ENCODE peak calls at places on chromosomes 5 and 9, in four cellular contexts. M, V, C and K are unnamed samples.

GRCh38 chr5:171426266-171426665 is 6.8 kb downstream of the FGF18 start:
- DNase-seq in V (no peak), C (no peak), M (no peak), K (no peak)

GRCh38 chr5:169431386-169431785 is 130.4 kb upstream of the SLIT3 start:
- DNase-seq in V (no peak), M (no peak), C (no peak), K (no peak)

GRCh38 chr9:104108315-104108714 is 14.2 kb downstream of the SMC2 start:
- DNase-seq in C (no peak), M (no peak), V (no peak), K (no peak)

GRCh38 chr5:120600639-120601038 is 136.5 kb downstream of the PRR16 start:
- DNase-seq in C (no peak), V (no peak), M (no peak), K (no peak)

GRCh38 chr5:121630402-121630801 is 221.3 kb upstream of the FTMT start:
- DNase-seq in M (no peak), C (peak), V (peak), K (no peak)

GRCh38 chr9:108052431-108053080 is 563.0 kb upstream of the KLF4 start:
- DNase-seq in C (peak), M (no peak), V (no peak), K (no peak)

GRCh38 chr5:69046375-69046957 is 47.3 kb upstream of the SLC30A5 start:
- DNase-seq in V (peak), M (no peak), C (no peak), K (no peak)

GRCh38 chr9:105243015-105243686 is 1.3 kb upstream of the SLC44A1 start:
- DNase-seq in M (no peak), V (no peak), C (peak), K (no peak)

GRCh38 chr5:128234928-128235641 is 151.5 kb downstream of the SLC12A2 start:
- DNase-seq in M (no peak), V (no peak), C (no peak), K (no peak)

GRCh38 chr9:18059043-18059442 is 414.9 kb upstream of the ADAMTSL1 start:
- DNase-seq in C (no peak), M (no peak), V (no peak), K (no peak)

GRCh38 chr9:37221489-37222106 is 101.2 kb downstream of the ZCCHC7 start:
- DNase-seq in C (no peak), M (no peak), V (no peak), K (no peak)

GRCh38 chr5:134003957-134004625 is 684 bp downstream of the VDAC1 start:
- DNase-seq in M (peak), V (peak), C (peak), K (peak)

GRCh38 chr5:21806943-21807342 is 1046.2 kb downstream of the CDH12 start:
- DNase-seq in V (no peak), M (no peak), C (no peak), K (no peak)

GRCh38 chr5:61409568-61409967 is 77.5 kb downstream of the ZSWIM6 start:
- DNase-seq in C (no peak), V (peak), M (no peak), K (no peak)

GRCh38 chr9:129283705-129284606 is 105.9 kb upstream of the IER5L start:
- DNase-seq in V (no peak), C (no peak), M (peak), K (no peak)

GRCh38 chr9:104539275-104539674 is 2.6 kb upstream of the OR13C3 start:
- DNase-seq in M (no peak), C (no peak), V (no peak), K (no peak)

GRCh38 chr5:151424892-151425523 is 22.4 kb upstream of the SLC36A1 start:
- DNase-seq in C (peak), M (no peak), V (no peak), K (no peak)

GRCh38 chr9:122609810-122610209 is 4.7 kb upstream of the OR1Q1 start:
- DNase-seq in M (no peak), V (no peak), C (no peak), K (no peak)

GRCh38 chr5:89315194-89315593 is 432.2 kb upstream of the MEF2C start:
- DNase-seq in V (no peak), C (no peak), M (no peak), K (peak)

GRCh38 chr5:38265546-38266179 is 7.3 kb downstream of the EGFLAM start:
- DNase-seq in V (peak), C (peak), M (peak), K (peak)

GRCh38 chr9:125601986-125602385 is 105.0 kb downstream of the MAPKAP1 start:
- DNase-seq in V (no peak), M (no peak), C (no peak), K (no peak)

GRCh38 chr9:128073260-128073886 is 5.3 kb downstream of the SLC25A25 start:
- DNase-seq in C (no peak), V (no peak), M (no peak), K (no peak)

GRCh38 chr5:77425998-77426659 is 66.0 kb downstream of the WDR41 start:
- DNase-seq in V (peak), C (no peak), M (no peak), K (no peak)

GRCh38 chr5:77423022-77423750 is 68.9 kb downstream of the WDR41 start:
- DNase-seq in C (no peak), M (no peak), V (no peak), K (no peak)

GRCh38 chr5:77426670-77427069 is 65.4 kb downstream of the WDR41 start:
- DNase-seq in C (no peak), M (peak), V (peak), K (no peak)

GRCh38 chr5:77425420-77425819 is 66.7 kb downstream of the WDR41 start:
- DNase-seq in M (no peak), V (no peak), C (no peak), K (no peak)

GRCh38 chr5:77424921-77425320 is 67.2 kb downstream of the WDR41 start:
- DNase-seq in V (no peak), C (no peak), M (no peak), K (no peak)
- TF ChIP-seq CTCF in V (no peak), C (no peak), M (no peak), K (no peak)

GRCh38 chr5:136077046-136077445 is 48.3 kb downstream of the TGFBI start:
- DNase-seq in V (no peak), C (no peak), M (no peak), K (no peak)

GRCh38 chr5:136080113-136080482 is 51.3 kb downstream of the TGFBI start:
- DNase-seq in C (no peak), V (no peak), M (no peak), K (no peak)

GRCh38 chr5:136080483-136081180 is 51.8 kb downstream of the TGFBI start:
- DNase-seq in C (peak), V (peak), M (peak), K (peak)

GRCh38 chr5:136081192-136081591 is 51.5 kb upstream of the SMAD5 start:
- DNase-seq in M (no peak), V (no peak), C (no peak), K (no peak)

GRCh38 chr5:136079195-136079985 is 50.6 kb downstream of the TGFBI start:
- DNase-seq in C (peak), V (no peak), M (peak), K (no peak)
- TF ChIP-seq CTCF in C (peak), V (no peak), M (peak), K (no peak)

DNA sequence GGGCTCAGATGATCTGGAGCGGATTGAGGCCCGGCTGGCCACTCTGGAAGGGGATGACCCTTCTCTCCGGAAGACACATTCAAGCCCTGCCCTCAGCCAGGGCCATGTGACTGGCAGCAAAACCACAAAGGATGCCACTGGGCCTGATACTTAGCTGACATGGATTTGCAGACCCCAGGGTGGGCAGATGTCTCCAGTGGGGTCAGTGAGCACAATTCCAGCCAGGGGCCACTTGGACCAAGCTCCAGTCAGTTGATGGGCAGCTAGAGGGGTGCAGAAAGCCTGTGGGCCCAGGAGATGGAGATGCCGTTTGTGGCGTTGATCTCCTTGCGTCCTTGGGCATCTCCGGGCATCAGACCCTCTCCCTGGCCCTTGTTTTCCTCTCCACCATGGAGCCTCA is 46.7 kb downstream of the PSD2 start:
- DNase-seq in V (no peak), M (no peak), C (no peak), K (peak)
- TF ChIP-seq CTCF in V (no peak), M (no peak), C (no peak), K (no peak)

GRCh38 chr5:135916638-135917263 is 21.1 kb upstream of the IL9 start:
- DNase-seq in M (no peak), V (no peak), C (no peak), K (no peak)
- TF ChIP-seq CTCF in M (no peak), V (no peak), C (no peak), K (no peak)

DNA sequence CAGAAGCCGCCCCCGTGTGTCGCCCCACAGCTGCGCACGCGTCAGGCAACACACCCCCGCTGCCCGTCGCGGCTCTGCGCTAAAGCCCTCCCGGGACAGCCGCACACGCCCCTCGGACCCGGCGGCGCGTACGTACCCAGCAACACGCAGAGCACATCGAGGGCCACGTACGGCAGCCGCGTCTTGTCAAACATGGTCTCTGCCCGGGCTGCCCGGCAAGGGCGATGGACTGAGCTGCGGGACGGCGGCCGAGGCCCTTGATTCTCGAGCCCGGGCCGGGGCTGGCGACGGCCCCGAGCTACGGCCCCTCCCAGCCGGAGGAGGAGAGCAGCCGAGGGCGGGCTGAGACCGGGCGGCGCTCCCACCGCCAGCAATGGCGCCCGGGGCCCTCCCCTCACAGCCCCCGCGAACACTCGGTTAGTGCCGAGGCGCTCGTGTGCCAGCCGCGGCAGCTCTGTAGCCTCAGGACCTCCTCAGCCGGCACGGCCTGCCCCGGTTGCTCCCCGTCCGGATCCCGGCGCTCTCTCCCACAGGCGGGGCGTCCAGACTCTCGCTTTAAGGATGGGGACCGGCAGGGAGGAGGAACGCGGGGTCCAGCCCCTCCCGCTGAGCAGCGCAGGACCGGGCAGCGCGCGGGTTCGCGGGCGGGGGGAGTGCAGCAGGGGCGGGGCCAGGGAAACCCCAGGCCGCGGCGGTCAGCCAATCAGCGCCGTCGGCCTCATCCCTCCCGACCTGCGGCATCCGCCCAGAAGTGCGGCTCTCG is at the start of gene PLPP1:
- DNase-seq in M (peak), V (peak), C (peak), K (peak)
- TF ChIP-seq CTCF in M (no peak), V (peak), C (no peak), K (no peak)

GRCh38 chr5:138466058-138466899 is 1.0 kb downstream of the EGR1 start:
- DNase-seq in V (peak), M (no peak), C (no peak), K (no peak)

GRCh38 chr5:138466900-138467710 is 1.8 kb downstream of the EGR1 start:
- DNase-seq in C (no peak), M (no peak), V (peak), K (no peak)

GRCh38 chr5:138464018-138464387 is 1.3 kb upstream of the EGR1 start:
- DNase-seq in V (peak), C (peak), M (peak), K (peak)

GRCh38 chr5:138464388-138465287 is 641 bp upstream of the EGR1 start:
- DNase-seq in M (peak), V (peak), C (peak), K (peak)

GRCh38 chr5:138465288-138466057 is at the start of gene EGR1:
- DNase-seq in V (peak), M (peak), C (peak), K (peak)
- TF ChIP-seq CTCF in V (no peak), M (no peak), C (no peak), K (no peak)

DNA sequence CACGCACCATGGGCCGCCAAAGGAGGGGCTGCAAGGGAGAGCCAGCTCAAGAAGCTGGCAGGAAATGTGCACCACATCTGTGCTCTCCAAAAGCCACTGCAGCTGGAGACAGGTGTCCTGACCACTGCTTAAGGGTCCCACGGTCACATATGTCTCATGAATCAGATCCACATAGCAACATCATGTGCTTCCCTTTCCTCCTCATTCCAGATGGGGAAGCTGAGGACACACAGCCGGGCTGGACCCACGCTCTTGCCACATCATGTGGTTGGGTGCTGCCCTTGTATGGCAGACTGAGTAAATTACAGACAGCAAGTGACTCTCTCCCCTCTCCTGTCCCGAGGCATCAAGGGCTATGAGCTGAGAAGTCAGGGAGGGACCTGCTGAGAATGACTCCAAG is 58.3 kb downstream of the NSUN2 start:
- DNase-seq in C (no peak), V (no peak), M (no peak), K (no peak)
- TF ChIP-seq CTCF in C (no peak), V (no peak), M (no peak), K (no peak)

DNA sequence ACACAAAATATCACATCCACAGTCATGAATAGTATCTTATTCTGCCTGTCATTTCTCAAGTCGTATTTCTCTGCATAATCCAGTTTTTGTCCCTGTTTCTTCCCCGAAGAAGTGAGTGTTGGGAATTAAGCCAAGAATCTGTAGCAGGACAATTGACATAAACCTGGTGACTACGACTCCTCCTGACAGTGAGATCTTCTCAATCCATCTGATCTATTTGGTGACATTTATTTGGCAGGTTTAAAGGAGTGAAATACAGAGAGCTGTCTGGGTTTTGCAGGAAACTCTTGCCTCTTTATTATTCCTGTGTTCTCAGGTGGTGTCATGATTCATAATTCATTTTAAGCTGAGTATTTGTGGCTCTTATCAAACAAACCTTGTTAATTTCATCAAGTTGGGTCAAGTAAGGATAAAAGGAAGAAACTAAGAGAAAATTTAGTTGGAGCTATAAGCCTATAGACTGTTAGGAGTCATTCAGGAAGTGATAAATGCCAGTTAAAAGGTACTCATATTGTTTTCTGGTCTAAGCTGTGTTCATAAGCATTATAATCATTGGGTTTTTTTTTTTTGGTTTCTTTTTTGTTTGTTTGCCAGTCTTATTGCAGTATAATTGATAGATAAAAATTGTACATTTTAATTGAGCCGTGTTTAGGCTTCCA is 95.9 kb upstream of the PCSK1 start:
- DNase-seq in C (no peak), M (no peak), V (no peak), K (no peak)
- TF ChIP-seq CTCF in C (no peak), M (no peak), V (no peak), K (no peak)

GRCh38 chr5:176386491-176386890 is 1.9 kb downstream of the NOP16 start:
- DNase-seq in C (no peak), M (no peak), V (no peak), K (no peak)

GRCh38 chr5:176389114-176389768 is 690 bp downstream of the HIGD2A start:
- DNase-seq in V (no peak), M (no peak), C (no peak), K (no peak)

GRCh38 chr5:176388003-176388340 is 426 bp downstream of the NOP16 start:
- DNase-seq in M (no peak), C (peak), V (peak), K (no peak)

GRCh38 chr5:176387384-176387925 is 943 bp downstream of the NOP16 start:
- DNase-seq in V (no peak), M (no peak), C (no peak), K (no peak)

GRCh38 chr5:176388341-176389113 is at the start of the genes HIGD2A and NOP16:
- DNase-seq in V (peak), C (peak), M (peak), K (peak)
- TF ChIP-seq CTCF in V (no peak), C (no peak), M (no peak), K (no peak)

GRCh38 chr5:135570453-135570764 is 8.4 kb downstream of the CXCL14 start:
- DNase-seq in M (no peak), C (no peak), V (no peak), K (no peak)

GRCh38 chr5:135569755-135570452 is 8.9 kb downstream of the CXCL14 start:
- DNase-seq in C (peak), M (peak), V (peak), K (peak)

GRCh38 chr5:135571902-135572301 is 6.9 kb downstream of the CXCL14 start:
- DNase-seq in M (no peak), V (no peak), C (no peak), K (no peak)

GRCh38 chr5:135568923-135569360 is 9.8 kb downstream of the CXCL14 start:
- DNase-seq in C (no peak), V (no peak), M (no peak), K (no peak)

GRCh38 chr5:135571210-135571609 is 7.6 kb downstream of the CXCL14 start:
- DNase-seq in C (no peak), V (no peak), M (peak), K (no peak)
- TF ChIP-seq CTCF in C (no peak), V (no peak), M (no peak), K (no peak)